ENCODE peak calls at places on chromosomes 6 and 20, in six cellular contexts. O is anterior cingulate cortex; W is activated CD8-positive, alpha-beta memory T cell treated with anti-CD3 and anti-CD28 coated beads for 48 hours; S is endothelial cell; I is HL-60; N is nephron progenitor cell. B is an unnamed sample.

GRCh38 chr6:167093922-167094432 is 28.9 kb upstream of the CCR6 start:
- DNase-seq in O (no peak), S (no peak), W (peak), N (no peak), I (peak), B (no peak)

GRCh38 chr6:27836783-27837635 is 75.2 kb downstream of the OR2B2 start:
- DNase-seq in S (peak), N (no peak), W (no peak), I (peak), O (peak), B (peak)

GRCh38 chr20:16283307-16283706 is 289.9 kb downstream of the KIF16B start:
- DNase-seq in W (no peak), S (no peak), O (no peak), I (no peak), N (no peak), B (peak)

GRCh38 chr6:35092362-35093117 is 48.6 kb downstream of the TCP11 start:
- DNase-seq in I (no peak), S (no peak), W (no peak), O (no peak), N (no peak), B (peak)

GRCh38 chr6:41271901-41272395 is 14.5 kb downstream of the TREM1 start:
- DNase-seq in W (no peak), I (peak), S (no peak), O (no peak), N (no peak), B (no peak)

GRCh38 chr20:46720019-46720418 is 10.6 kb downstream of the SLC2A10 start:
- DNase-seq in S (no peak), W (no peak), I (no peak), N (no peak), O (no peak), B (no peak)

GRCh38 chr6:38127284-38127683 is 307.8 kb downstream of the ZFAND3 start:
- DNase-seq in I (no peak), O (no peak), W (no peak), S (no peak), N (no peak), B (no peak)

GRCh38 chr6:163083141-163083540 is 331.4 kb upstream of the QKI start:
- DNase-seq in W (no peak), O (no peak), S (no peak), N (no peak), I (no peak), B (no peak)

GRCh38 chr6:43976706-43977403 is 150.4 kb downstream of the MRPL14 start:
- DNase-seq in N (no peak), S (no peak), O (no peak), I (no peak), W (no peak), B (no peak)

GRCh38 chr20:5845686-5846651 is 95.8 kb downstream of the SHLD1 start:
- DNase-seq in W (no peak), I (no peak), S (no peak), O (no peak), N (no peak), B (peak)